ENCODE peak calls at places on chromosomes 16 and 17, in nine cellular contexts. T, R, Z, S, P, B, E, L and M are unnamed samples.

GRCh38 chr17:48647103-48647963 is 21.2 kb upstream of the HOXB9 start:
- DNase-seq in T (no peak), R (no peak), Z (no peak), S (no peak), P (no peak), B (no peak), E (no peak), L (no peak), M (no peak)

GRCh38 chr17:16968786-16969185 is 3.1 kb downstream of the TNFRSF13B start:
- DNase-seq in T (no peak), R (no peak), Z (no peak), S (no peak), P (no peak), B (no peak), E (no peak), L (no peak), M (no peak)

GRCh38 chr16:52756812-52757517 is 210.0 kb upstream of the TOX3 start:
- DNase-seq in T (no peak), R (no peak), Z (no peak), S (no peak), P (no peak), B (no peak), E (no peak), L (no peak), M (no peak)

GRCh38 chr16:67170168-67170947 is at the start of gene NOL3:
- DNase-seq in T (no peak), R (peak; percentile 91), Z (peak; percentile 80), S (peak; percentile 87), P (peak; percentile 74), B (peak; percentile 62), E (peak; percentile 93), L (peak; percentile 76), M (peak; percentile 55)

GRCh38 chr16:81487301-81487720 is 42.7 kb downstream of the CMIP start:
- DNase-seq in T (no peak), R (no peak), Z (no peak), S (no peak), P (no peak), B (no peak), E (peak; percentile 20), L (no peak), M (no peak)

GRCh38 chr17:82665891-82666290 is 17.6 kb upstream of the WDR45B start:
- DNase-seq in T (no peak), R (no peak), Z (no peak), S (no peak), P (no peak), B (no peak), E (peak; percentile 12), L (no peak), M (no peak)

GRCh38 chr16:66588981-66589713 is 9.9 kb downstream of the CMTM2 start:
- DNase-seq in T (no peak), R (no peak), Z (no peak), S (no peak), P (peak; percentile 63), B (peak; percentile 36), E (no peak), L (peak; percentile 18), M (peak; percentile 81)

GRCh38 chr16:75591001-75591852 is 25.0 kb downstream of the GABARAPL2 start:
- DNase-seq in T (no peak), R (peak; percentile 22), Z (peak; percentile 72), S (peak; percentile 46), P (no peak), B (peak; percentile 28), E (peak; percentile 88), L (peak; percentile 84), M (peak; percentile 50)

GRCh38 chr16:3650631-3651265 is 3.7 kb upstream of the DNASE1 start:
- DNase-seq in T (no peak), R (peak; percentile 1), Z (no peak), S (no peak), P (no peak), B (no peak), E (no peak), L (no peak), M (no peak)

GRCh38 chr16:69132424-69133252 is at the start of the genes CHTF8 and UTP4:
- DNase-seq in T (peak; percentile 32), R (peak; percentile 82), Z (peak; percentile 84), S (peak; percentile 83), P (peak; percentile 79), B (peak; percentile 78), E (peak; percentile 88), L (peak; percentile 76), M (peak; percentile 90)
- TF ChIP-seq POLR2A in T (peak; percentile 53), R (peak; percentile 97), Z (peak; percentile 98), S (peak; percentile 81), P (peak; percentile 82), B (peak; percentile 99), E (peak; percentile 76), L (peak; percentile 94), M (peak; percentile 63)

GRCh38 chr16:89244754-89245153 is 27.3 kb downstream of the ZNF778 start:
- DNase-seq in T (no peak), R (no peak), Z (no peak), S (no peak), P (no peak), B (no peak), E (no peak), L (no peak), M (no peak)

GRCh38 chr16:89243664-89244063 is 26.2 kb downstream of the ZNF778 start:
- DNase-seq in T (no peak), R (no peak), Z (no peak), S (no peak), P (no peak), B (no peak), E (no peak), L (no peak), M (no peak)

GRCh38 chr16:89237733-89238132 is 20.2 kb downstream of the ZNF778 start:
- DNase-seq in T (no peak), R (no peak), Z (no peak), S (no peak), P (no peak), B (no peak), E (no peak), L (no peak), M (no peak)

GRCh38 chr16:89242795-89243200 is 25.3 kb downstream of the ZNF778 start:
- DNase-seq in T (no peak), R (no peak), Z (no peak), S (no peak), P (no peak), B (no peak), E (no peak), L (no peak), M (no peak)

DNA sequence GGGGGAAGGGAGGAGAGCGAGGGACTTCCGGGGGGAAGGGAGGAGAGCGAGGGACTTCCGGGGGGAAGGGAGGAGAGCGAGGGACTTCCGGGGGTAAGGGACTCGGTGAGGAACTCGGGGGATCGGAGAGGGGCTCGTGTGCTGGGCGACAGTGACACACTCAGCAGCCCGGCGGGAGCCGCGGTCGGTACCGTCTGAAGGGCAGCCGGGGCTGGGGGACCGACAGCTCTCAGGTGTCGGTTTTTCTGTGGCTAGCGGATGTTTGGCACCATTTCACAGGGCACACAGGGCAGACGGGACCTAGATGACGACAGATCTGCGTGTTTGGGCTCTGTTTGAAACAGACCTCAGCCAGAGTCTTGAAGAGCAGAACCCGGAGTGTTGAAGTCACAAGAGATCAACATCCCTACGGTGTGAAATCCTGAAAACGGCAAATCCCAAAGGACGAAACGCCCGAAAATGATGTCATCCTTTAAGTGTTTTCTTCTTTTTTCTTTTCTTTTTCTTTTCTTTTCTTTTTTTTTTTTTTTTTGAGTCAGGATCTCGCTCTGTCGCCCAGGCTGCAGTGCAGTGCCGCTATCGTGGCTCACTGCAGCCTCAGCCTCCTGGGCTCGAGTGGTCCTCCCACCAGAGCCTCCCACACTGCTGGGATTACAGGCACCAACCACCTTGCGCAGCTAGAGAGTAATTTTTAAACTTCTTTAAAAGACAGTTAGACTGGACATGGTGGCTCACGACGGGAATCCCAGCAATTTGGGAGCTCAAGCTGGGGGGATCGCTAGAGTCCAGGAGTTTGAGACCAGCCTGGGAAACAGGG is 23.9 kb downstream of the ZNF778 start:
- DNase-seq in T (peak; percentile 79), R (peak; percentile 74), Z (peak; percentile 75), S (peak; percentile 46), P (peak; percentile 83), B (peak; percentile 66), E (peak; percentile 72), L (peak; percentile 82), M (peak; percentile 86)
- TF ChIP-seq POLR2A in T (peak; percentile 93), R (peak; percentile 82), Z (peak; percentile 82), S (peak; percentile 61), P (peak; percentile 96), B (peak; percentile 80), E (peak; percentile 76), L (peak; percentile 91), M (peak; percentile 94)

DNA sequence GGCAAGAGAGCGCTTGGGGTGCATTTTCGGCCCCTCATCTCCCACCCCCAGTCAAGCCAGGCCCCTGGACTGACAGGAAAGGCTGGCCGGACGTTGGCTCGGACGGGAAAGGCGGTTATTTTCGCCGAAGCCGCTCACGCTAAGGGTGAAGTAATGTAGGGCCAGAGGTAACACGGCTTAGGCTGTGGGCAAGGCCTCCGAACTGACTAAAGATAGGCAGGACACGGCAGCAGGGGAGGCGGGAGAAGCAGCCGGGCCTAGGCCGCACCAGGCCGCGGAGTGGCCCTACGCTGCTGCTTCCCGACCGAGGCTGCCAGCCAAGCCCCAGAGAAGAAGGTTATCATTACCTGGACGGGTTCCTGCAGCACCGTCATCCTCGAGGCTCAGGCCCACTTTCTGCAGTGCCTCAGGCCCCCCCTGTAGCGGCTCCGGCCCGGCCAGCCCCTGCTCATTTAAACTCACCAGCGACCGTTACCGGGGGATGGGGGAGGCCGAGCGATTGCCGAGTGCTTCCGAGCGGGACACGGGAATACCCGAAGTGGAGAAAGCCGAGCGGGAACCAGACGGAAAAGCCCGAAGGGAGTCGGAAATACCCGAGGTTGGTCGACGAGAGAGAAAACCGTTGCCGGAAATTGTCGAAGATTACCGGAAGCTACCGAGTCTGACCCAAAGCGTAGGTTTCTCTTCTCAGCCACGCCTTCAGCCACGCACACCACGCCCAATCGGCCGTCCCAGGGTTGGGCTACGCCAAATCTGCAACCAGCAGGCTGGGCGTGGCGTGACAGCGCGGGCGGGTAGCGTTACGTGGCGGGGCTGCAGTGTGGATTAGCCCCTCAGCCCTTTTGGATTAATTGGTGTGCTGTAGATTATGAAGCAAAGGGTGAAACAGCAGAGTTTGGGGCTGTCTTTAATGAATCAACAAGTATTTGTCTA is at the start of gene CDC27:
- DNase-seq in T (peak; percentile 99), R (peak; percentile 98), Z (peak; percentile 100), S (peak; percentile 99), P (peak; percentile 83), B (peak; percentile 100), E (peak; percentile 99), L (peak; percentile 97), M (peak; percentile 100)
- TF ChIP-seq POLR2A in T (peak; percentile 92), R (peak; percentile 77), Z (peak; percentile 69), S (peak; percentile 36), P (peak; percentile 61), B (peak; percentile 78), E (peak; percentile 46), L (peak; percentile 57), M (peak; percentile 88)

DNA sequence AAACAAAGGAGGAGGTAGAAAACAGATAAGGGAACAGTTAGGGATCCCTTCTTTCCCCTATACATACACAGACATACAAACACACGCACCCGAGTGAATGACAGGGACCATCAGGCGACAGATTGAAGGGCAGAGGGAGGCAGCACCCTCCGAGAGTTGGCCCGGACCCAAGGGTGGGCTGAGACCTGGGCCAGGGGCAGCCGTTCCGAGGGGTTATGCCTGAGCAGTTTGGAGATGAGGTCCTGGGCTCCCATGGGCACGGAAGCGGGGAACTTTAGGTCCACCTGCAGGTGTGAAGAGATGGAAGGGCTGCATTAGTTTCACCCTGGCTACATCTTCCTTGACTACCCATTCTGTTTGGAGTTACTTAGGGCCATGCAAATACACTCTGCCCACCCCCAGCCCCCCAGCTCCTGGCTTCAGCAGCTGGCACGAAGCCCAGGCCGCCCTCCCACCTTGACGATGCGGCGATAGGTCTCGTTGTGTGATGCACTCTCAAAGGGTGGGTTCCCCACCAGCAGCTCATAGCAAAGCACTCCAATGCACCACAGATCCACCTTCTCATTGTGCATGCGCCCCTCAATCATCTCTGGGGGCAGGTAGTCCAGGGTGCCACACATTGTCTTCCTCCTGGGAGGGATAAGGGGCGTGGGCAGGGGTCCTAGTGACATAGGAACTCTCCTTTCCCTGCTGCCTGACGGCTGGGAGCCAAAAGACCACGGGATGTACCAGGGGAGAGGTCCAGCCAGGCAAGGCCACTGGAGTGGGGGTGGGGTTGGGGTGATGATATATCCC is 5.4 kb downstream of the AURKB start:
- DNase-seq in T (no peak), R (no peak), Z (no peak), S (no peak), P (no peak), B (no peak), E (no peak), L (no peak), M (no peak)
- TF ChIP-seq POLR2A in T (no peak), R (no peak), Z (no peak), S (no peak), P (peak; percentile 17), B (no peak), E (no peak), L (no peak), M (peak; percentile 38)